ENCODE peak calls at places on chromosomes 11 and 22, in ten cellular contexts. One of them, this sample, is unnamed.

GRCh38 chr11:76599041-76600013 is 71.2 kb downstream of the LRRC32 start:
- DNase-seq in HCT116: no peak
- DNase-seq in PC-3: no peak
- DNase-seq in GM23338: peak; percentile 55
- DNase-seq in neural progenitor cell: no peak
- DNase-seq in mammary epithelial cell: no peak
- DNase-seq in hepatocyte: peak; percentile 26
- DNase-seq in fibroblast of lung: no peak
- DNase-seq in endothelial cell of umbilical vein: no peak
- DNase-seq in PC-9: no peak
- DNase-seq in this sample: no peak

GRCh38 chr11:102293873-102294601 is 23.2 kb upstream of the BIRC3 start:
- DNase-seq in HCT116: peak; percentile 62
- DNase-seq in PC-3: peak; percentile 80
- DNase-seq in GM23338: peak; percentile 65
- DNase-seq in neural progenitor cell: peak; percentile 41
- DNase-seq in mammary epithelial cell: peak; percentile 50
- DNase-seq in hepatocyte: peak; percentile 63
- DNase-seq in fibroblast of lung: peak; percentile 69
- DNase-seq in endothelial cell of umbilical vein: peak; percentile 50
- DNase-seq in PC-9: no peak
- DNase-seq in this sample: peak; percentile 17

GRCh38 chr11:117882539-117882938 is 6.1 kb upstream of the FXYD6 start:
- DNase-seq in HCT116: no peak
- DNase-seq in PC-3: no peak
- DNase-seq in GM23338: no peak
- DNase-seq in neural progenitor cell: no peak
- DNase-seq in mammary epithelial cell: no peak
- DNase-seq in hepatocyte: peak; percentile 43
- DNase-seq in fibroblast of lung: no peak
- DNase-seq in endothelial cell of umbilical vein: no peak
- DNase-seq in PC-9: no peak
- DNase-seq in this sample: peak; percentile 26

GRCh38 chr11:91081440-91082088 is 858.7 kb upstream of the CHORDC1 start:
- DNase-seq in HCT116: no peak
- DNase-seq in PC-3: peak; percentile 76
- DNase-seq in GM23338: no peak
- DNase-seq in neural progenitor cell: no peak
- DNase-seq in mammary epithelial cell: peak; percentile 73
- DNase-seq in hepatocyte: peak; percentile 13
- DNase-seq in fibroblast of lung: peak; percentile 93
- DNase-seq in endothelial cell of umbilical vein: no peak
- DNase-seq in PC-9: peak; percentile 30
- DNase-seq in this sample: no peak

GRCh38 chr22:44665115-44665514 is 36.9 kb upstream of the PRR5 start:
- DNase-seq in HCT116: no peak
- DNase-seq in PC-3: no peak
- DNase-seq in GM23338: peak; percentile 42
- DNase-seq in neural progenitor cell: peak; percentile 23
- DNase-seq in mammary epithelial cell: no peak
- DNase-seq in hepatocyte: no peak
- DNase-seq in fibroblast of lung: no peak
- DNase-seq in endothelial cell of umbilical vein: no peak
- DNase-seq in PC-9: no peak
- DNase-seq in this sample: no peak

GRCh38 chr11:104015649-104016415 is 20.6 kb upstream of the DDI1 start:
- DNase-seq in HCT116: no peak
- DNase-seq in PC-3: no peak
- DNase-seq in GM23338: no peak
- DNase-seq in neural progenitor cell: no peak
- DNase-seq in mammary epithelial cell: peak; percentile 17
- DNase-seq in hepatocyte: no peak
- DNase-seq in fibroblast of lung: no peak
- DNase-seq in endothelial cell of umbilical vein: no peak
- DNase-seq in PC-9: no peak
- DNase-seq in this sample: no peak

GRCh38 chr22:32127904-32128303 is 31.2 kb downstream of the C22orf42 start:
- DNase-seq in HCT116: no peak
- DNase-seq in PC-3: no peak
- DNase-seq in GM23338: peak; percentile 86
- DNase-seq in neural progenitor cell: peak; percentile 65
- DNase-seq in mammary epithelial cell: no peak
- DNase-seq in hepatocyte: no peak
- DNase-seq in fibroblast of lung: no peak
- DNase-seq in endothelial cell of umbilical vein: no peak
- DNase-seq in PC-9: no peak
- DNase-seq in this sample: no peak

GRCh38 chr22:36374603-36375024 is 13.2 kb downstream of the MYH9 start:
- DNase-seq in HCT116: peak; percentile 80
- DNase-seq in PC-3: peak; percentile 84
- DNase-seq in GM23338: no peak
- DNase-seq in neural progenitor cell: no peak
- DNase-seq in mammary epithelial cell: peak; percentile 97
- DNase-seq in hepatocyte: no peak
- DNase-seq in fibroblast of lung: no peak
- DNase-seq in endothelial cell of umbilical vein: peak; percentile 72
- DNase-seq in PC-9: peak; percentile 86
- DNase-seq in this sample: no peak

GRCh38 chr11:88178211-88178610 is 3.0 kb upstream of the RAB38 start:
- DNase-seq in HCT116: no peak
- DNase-seq in PC-3: no peak
- DNase-seq in GM23338: no peak
- DNase-seq in neural progenitor cell: no peak
- DNase-seq in mammary epithelial cell: no peak
- DNase-seq in hepatocyte: no peak
- DNase-seq in fibroblast of lung: no peak
- DNase-seq in endothelial cell of umbilical vein: no peak
- DNase-seq in PC-9: no peak
- DNase-seq in this sample: no peak

GRCh38 chr11:73787051-73787642 is 527 bp upstream of the MRPL48 start:
- DNase-seq in HCT116: no peak
- DNase-seq in PC-3: no peak
- DNase-seq in GM23338: no peak
- DNase-seq in neural progenitor cell: no peak
- DNase-seq in mammary epithelial cell: no peak
- DNase-seq in hepatocyte: no peak
- DNase-seq in fibroblast of lung: no peak
- DNase-seq in endothelial cell of umbilical vein: no peak
- DNase-seq in PC-9: peak; percentile 6
- DNase-seq in this sample: peak; percentile 21

GRCh38 chr11:72954860-72955259 is 140.6 kb downstream of the ATG16L2 start:
- DNase-seq in HCT116: no peak
- DNase-seq in PC-3: no peak
- DNase-seq in GM23338: no peak
- DNase-seq in neural progenitor cell: no peak
- DNase-seq in mammary epithelial cell: no peak
- DNase-seq in hepatocyte: no peak
- DNase-seq in fibroblast of lung: no peak
- DNase-seq in endothelial cell of umbilical vein: no peak
- DNase-seq in PC-9: no peak
- DNase-seq in this sample: no peak

DNA sequence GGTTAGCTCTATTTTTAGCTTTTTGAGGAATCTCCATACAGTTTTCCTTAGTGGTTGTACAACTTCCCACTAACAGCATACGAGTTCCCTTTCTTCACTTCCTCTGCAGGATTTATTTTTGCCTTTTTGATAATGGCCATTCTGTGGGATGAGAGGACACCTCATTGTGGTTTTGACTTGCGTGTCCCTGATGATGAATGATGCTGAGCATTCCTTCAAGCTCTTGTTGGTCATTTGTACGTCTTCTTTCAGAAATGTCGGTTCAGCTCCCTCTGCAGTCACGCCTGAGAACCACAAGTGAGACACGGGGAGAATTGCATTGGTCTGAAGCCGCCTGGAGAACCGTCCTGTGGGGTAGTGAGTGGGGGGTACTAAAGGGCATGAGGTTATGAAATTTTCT is 2.0 kb upstream of the KRTAP5-10 start:
- DNase-seq in HCT116: peak; percentile 51
- DNase-seq in PC-3: peak; percentile 83
- DNase-seq in GM23338: peak; percentile 72
- DNase-seq in neural progenitor cell: peak; percentile 65
- DNase-seq in mammary epithelial cell: peak; percentile 55
- DNase-seq in hepatocyte: peak; percentile 66
- DNase-seq in fibroblast of lung: peak; percentile 29
- DNase-seq in endothelial cell of umbilical vein: peak; percentile 48
- DNase-seq in PC-9: peak; percentile 31
- DNase-seq in this sample: peak; percentile 14
- TF ChIP-seq CTCF in HCT116: peak; percentile 70
- TF ChIP-seq CTCF in PC-3: peak; percentile 86
- TF ChIP-seq CTCF in GM23338: peak; percentile 66
- TF ChIP-seq CTCF in neural progenitor cell: peak; percentile 64
- TF ChIP-seq CTCF in mammary epithelial cell: no peak
- TF ChIP-seq CTCF in hepatocyte: peak; percentile 60
- TF ChIP-seq CTCF in fibroblast of lung: peak; percentile 26
- TF ChIP-seq CTCF in endothelial cell of umbilical vein: peak; percentile 42
- TF ChIP-seq CTCF in PC-9: peak; percentile 69
- TF ChIP-seq CTCF in this sample: peak; percentile 55

GRCh38 chr11:67439321-67440228 is 2.1 kb upstream of the PTPRCAP start:
- DNase-seq in HCT116: no peak
- DNase-seq in PC-3: peak; percentile 36
- DNase-seq in GM23338: peak; percentile 61
- DNase-seq in neural progenitor cell: no peak
- DNase-seq in mammary epithelial cell: no peak
- DNase-seq in hepatocyte: no peak
- DNase-seq in fibroblast of lung: peak; percentile 14
- DNase-seq in endothelial cell of umbilical vein: peak; percentile 8
- DNase-seq in PC-9: peak; percentile 52
- DNase-seq in this sample: peak; percentile 52

GRCh38 chr11:67436459-67437081 is 912 bp downstream of the PTPRCAP start:
- DNase-seq in HCT116: no peak
- DNase-seq in PC-3: no peak
- DNase-seq in GM23338: peak; percentile 86
- DNase-seq in neural progenitor cell: no peak
- DNase-seq in mammary epithelial cell: no peak
- DNase-seq in hepatocyte: no peak
- DNase-seq in fibroblast of lung: peak; percentile 23
- DNase-seq in endothelial cell of umbilical vein: no peak
- DNase-seq in PC-9: no peak
- DNase-seq in this sample: peak; percentile 86

GRCh38 chr11:67440229-67441081 is 2.8 kb downstream of the CORO1B start:
- DNase-seq in HCT116: no peak
- DNase-seq in PC-3: no peak
- DNase-seq in GM23338: no peak
- DNase-seq in neural progenitor cell: no peak
- DNase-seq in mammary epithelial cell: no peak
- DNase-seq in hepatocyte: no peak
- DNase-seq in fibroblast of lung: no peak
- DNase-seq in endothelial cell of umbilical vein: no peak
- DNase-seq in PC-9: no peak
- DNase-seq in this sample: peak; percentile 23

GRCh38 chr11:67437082-67437821 is at the start of gene PTPRCAP:
- DNase-seq in HCT116: no peak
- DNase-seq in PC-3: no peak
- DNase-seq in GM23338: peak; percentile 62
- DNase-seq in neural progenitor cell: no peak
- DNase-seq in mammary epithelial cell: no peak
- DNase-seq in hepatocyte: no peak
- DNase-seq in fibroblast of lung: no peak
- DNase-seq in endothelial cell of umbilical vein: no peak
- DNase-seq in PC-9: no peak
- DNase-seq in this sample: peak; percentile 94

GRCh38 chr11:67438121-67438902 is 830 bp upstream of the PTPRCAP start:
- DNase-seq in HCT116: no peak
- DNase-seq in PC-3: no peak
- DNase-seq in GM23338: no peak
- DNase-seq in neural progenitor cell: no peak
- DNase-seq in mammary epithelial cell: no peak
- DNase-seq in hepatocyte: no peak
- DNase-seq in fibroblast of lung: no peak
- DNase-seq in endothelial cell of umbilical vein: no peak
- DNase-seq in PC-9: no peak
- DNase-seq in this sample: no peak
- H3K4me3 ChIP-seq in HCT116: no peak overlapping the region
- H3K4me3 ChIP-seq in PC-3: no peak overlapping the region
- H3K4me3 ChIP-seq in GM23338: no peak overlapping the region
- H3K4me3 ChIP-seq in neural progenitor cell: no peak overlapping the region
- H3K4me3 ChIP-seq in mammary epithelial cell: no peak overlapping the region
- H3K4me3 ChIP-seq in hepatocyte: no peak overlapping the region
- H3K4me3 ChIP-seq in fibroblast of lung: no peak overlapping the region
- H3K4me3 ChIP-seq in endothelial cell of umbilical vein: no peak overlapping the region
- H3K4me3 ChIP-seq in PC-9: no peak overlapping the region
- H3K4me3 ChIP-seq in this sample: peak overlapping the region; percentile 92

DNA sequence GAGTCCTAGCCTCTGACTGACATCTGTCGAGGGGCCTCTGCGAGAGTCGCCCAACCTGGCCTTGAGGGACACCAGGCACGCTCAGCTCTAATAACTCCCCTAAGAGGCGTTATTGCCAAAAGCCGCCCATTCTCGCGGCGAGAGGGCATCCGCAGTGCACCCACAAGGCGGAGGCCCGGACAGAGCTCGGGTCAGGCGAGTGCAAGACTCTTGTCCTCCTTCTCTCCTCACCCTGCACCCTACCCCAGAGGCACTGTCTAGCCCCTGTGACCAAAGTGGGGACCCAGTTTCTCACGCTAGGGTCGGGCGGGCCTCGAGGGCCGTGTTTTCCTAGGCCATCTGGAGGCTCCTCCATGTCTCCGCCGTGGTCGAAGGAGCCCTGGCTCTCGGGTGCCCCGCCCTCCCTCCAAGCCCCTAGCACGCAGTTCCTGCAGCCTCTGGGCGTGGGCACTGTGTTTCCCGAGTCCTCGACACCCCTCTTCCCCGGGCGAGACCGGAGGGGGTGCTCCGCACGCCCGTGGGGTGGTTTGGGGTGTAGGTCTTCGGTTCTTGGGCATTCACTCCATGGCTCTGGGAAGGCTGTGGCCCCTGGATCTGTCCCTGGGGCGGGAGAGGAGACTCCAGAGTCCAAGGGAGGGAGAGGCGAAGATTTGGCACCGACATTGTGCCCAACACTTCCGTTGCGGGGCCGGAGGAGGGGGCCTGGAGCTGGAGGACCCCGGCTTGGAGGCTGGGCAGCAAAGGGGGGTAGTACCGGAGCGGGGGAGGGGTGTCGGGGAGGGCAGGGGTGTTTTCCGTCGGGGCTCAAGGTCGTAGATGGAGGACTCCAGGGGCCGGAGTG is 1.0 kb downstream of the CHRM4 start:
- DNase-seq in HCT116: no peak
- DNase-seq in PC-3: no peak
- DNase-seq in GM23338: peak; percentile 48
- DNase-seq in neural progenitor cell: peak; percentile 39
- DNase-seq in mammary epithelial cell: no peak
- DNase-seq in hepatocyte: no peak
- DNase-seq in fibroblast of lung: no peak
- DNase-seq in endothelial cell of umbilical vein: no peak
- DNase-seq in PC-9: no peak
- DNase-seq in this sample: no peak
- TF ChIP-seq EZH2 in HCT116: no peak
- TF ChIP-seq EZH2 in PC-3: no peak
- TF ChIP-seq EZH2 in GM23338: peak; percentile 54
- TF ChIP-seq EZH2 in neural progenitor cell: peak; percentile 66
- TF ChIP-seq EZH2 in mammary epithelial cell: no peak
- TF ChIP-seq EZH2 in hepatocyte: peak; percentile 82
- TF ChIP-seq EZH2 in fibroblast of lung: peak; percentile 96
- TF ChIP-seq EZH2 in endothelial cell of umbilical vein: peak; percentile 90
- TF ChIP-seq EZH2 in PC-9: no peak
- TF ChIP-seq EZH2 in this sample: no peak

DNA sequence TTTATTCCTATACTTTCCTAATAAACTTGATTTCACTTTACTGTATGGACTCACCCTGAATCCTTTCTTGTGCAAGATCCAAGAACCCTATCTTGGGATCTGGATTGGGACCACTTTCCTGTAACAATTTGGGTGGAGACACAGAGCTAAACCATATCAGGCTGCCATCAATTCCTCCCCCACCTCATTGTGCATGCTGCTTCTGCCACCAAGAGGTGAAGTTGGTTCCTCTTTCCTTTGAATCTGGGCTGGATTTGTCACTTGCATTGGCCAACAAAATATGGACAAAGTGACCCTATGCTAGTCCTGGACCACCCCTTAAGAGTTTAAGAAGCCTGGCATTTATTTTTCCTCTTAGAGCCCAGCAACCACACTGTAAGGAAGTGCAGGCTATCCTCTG is 39.4 kb upstream of the CEP295 start:
- DNase-seq in HCT116: no peak
- DNase-seq in PC-3: peak; percentile 43
- DNase-seq in GM23338: no peak
- DNase-seq in neural progenitor cell: no peak
- DNase-seq in mammary epithelial cell: no peak
- DNase-seq in hepatocyte: no peak
- DNase-seq in fibroblast of lung: peak; percentile 3
- DNase-seq in endothelial cell of umbilical vein: no peak
- DNase-seq in PC-9: no peak
- DNase-seq in this sample: no peak
- TF ChIP-seq CTCF in HCT116: no peak
- TF ChIP-seq CTCF in PC-3: peak; percentile 55
- TF ChIP-seq CTCF in GM23338: no peak
- TF ChIP-seq CTCF in neural progenitor cell: peak; percentile 12
- TF ChIP-seq CTCF in mammary epithelial cell: no peak
- TF ChIP-seq CTCF in hepatocyte: peak; percentile 12
- TF ChIP-seq CTCF in fibroblast of lung: no peak
- TF ChIP-seq CTCF in endothelial cell of umbilical vein: no peak
- TF ChIP-seq CTCF in PC-9: no peak
- TF ChIP-seq CTCF in this sample: no peak